ENCODE peak calls at places on chromosomes 2 and 18, in six cellular contexts. D is DND-41, O is heart left ventricle, K is WTC11, Y is left ventricle myocardium inferior, L is PC-9. P is an unnamed sample.

GRCh38 chr2:144520718-144521487 is 984 bp upstream of the ZEB2 start:
- DNase-seq in D (no peak), O (no peak), K (no peak), Y (no peak), L (no peak), P (no peak)

GRCh38 chr2:135212757-135213156 is 160.7 kb downstream of the RAB3GAP1 start:
- DNase-seq in D (no peak), O (no peak), K (no peak), Y (no peak), L (no peak), P (no peak)

GRCh38 chr2:159902722-159903121 is 104.7 kb upstream of the CD302 start:
- DNase-seq in D (no peak), O (no peak), K (no peak), Y (no peak), L (no peak), P (no peak)

GRCh38 chr2:54558976-54559410 is 102.9 kb downstream of the SPTBN1 start:
- DNase-seq in D (no peak), O (no peak), K (peak), Y (no peak), L (no peak), P (no peak)

GRCh38 chr2:226483745-226484619 is 315.6 kb downstream of the IRS1 start:
- DNase-seq in D (no peak), O (no peak), K (peak), Y (no peak), L (peak), P (no peak)

GRCh38 chr2:162156149-162156548 is 4.1 kb upstream of the GCG start:
- DNase-seq in D (no peak), O (no peak), K (no peak), Y (no peak), L (no peak), P (no peak)

GRCh38 chr2:26455801-26456700 is 21.9 kb downstream of the OTOF start:
- DNase-seq in D (no peak), O (peak), K (no peak), Y (no peak), L (no peak), P (no peak)

GRCh38 chr18:78528437-78529228 is 451.0 kb upstream of the SALL3 start:
- DNase-seq in D (no peak), O (no peak), K (no peak), Y (no peak), L (no peak), P (no peak)

GRCh38 chr2:6576312-6576711 is 289.4 kb downstream of the CMPK2 start:
- DNase-seq in D (no peak), O (no peak), K (no peak), Y (no peak), L (no peak), P (no peak)

GRCh38 chr18:26902296-26902695 is 36.8 kb upstream of the AQP4 start:
- DNase-seq in D (no peak), O (no peak), K (no peak), Y (no peak), L (no peak), P (no peak)

GRCh38 chr2:134238371-134238770 is 15.5 kb upstream of the MGAT5 start:
- DNase-seq in D (no peak), O (no peak), K (no peak), Y (no peak), L (no peak), P (no peak)

GRCh38 chr2:103361712-103362111 is 599.9 kb downstream of the TMEM182 start:
- DNase-seq in D (no peak), O (no peak), K (peak), Y (no peak), L (no peak), P (no peak)

GRCh38 chr18:24470022-24470618 is 9.7 kb downstream of the HRH4 start:
- DNase-seq in D (no peak), O (no peak), K (no peak), Y (no peak), L (no peak), P (no peak)

DNA sequence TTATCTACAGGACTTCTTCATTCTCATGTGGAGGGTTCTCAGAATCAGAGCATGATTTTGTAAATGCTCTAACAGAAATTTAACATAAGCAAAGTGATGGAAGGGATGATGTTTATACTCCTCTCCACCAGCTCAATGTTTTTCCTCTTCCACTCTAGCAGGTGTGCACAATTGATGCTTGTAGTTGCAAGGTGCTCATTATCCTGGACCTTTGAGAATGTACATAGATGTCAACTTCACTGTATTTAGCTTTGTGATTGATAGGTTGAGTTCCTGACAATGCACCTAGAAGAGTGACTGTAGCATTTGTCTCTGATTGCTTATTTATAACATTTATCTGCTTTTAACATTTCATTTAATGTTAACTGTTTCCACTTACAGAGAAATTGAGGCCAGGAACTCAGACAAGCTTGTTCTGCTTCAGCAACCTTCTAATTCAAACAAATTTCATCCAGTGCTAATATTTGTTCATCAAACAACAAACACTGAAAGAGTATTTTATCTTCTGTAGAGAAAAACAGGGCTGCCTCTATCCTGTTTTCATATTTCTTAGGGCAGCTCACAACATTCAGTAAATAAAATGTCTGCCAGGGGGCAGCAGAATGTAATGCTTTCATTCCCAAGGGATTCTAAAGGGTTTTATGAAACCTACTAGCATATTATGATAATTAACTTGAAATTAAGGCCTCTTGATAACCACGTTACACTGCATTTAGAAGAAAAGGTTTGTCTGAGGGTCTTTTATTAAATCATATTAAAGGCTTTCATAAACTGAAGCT is 127.9 kb upstream of the NOL4 start:
- DNase-seq in D (no peak), O (no peak), K (no peak), Y (no peak), L (no peak), P (no peak)
- TF ChIP-seq CTCF in D (no peak), O (peak), K (no peak), Y (peak), L (peak), P (peak)

DNA sequence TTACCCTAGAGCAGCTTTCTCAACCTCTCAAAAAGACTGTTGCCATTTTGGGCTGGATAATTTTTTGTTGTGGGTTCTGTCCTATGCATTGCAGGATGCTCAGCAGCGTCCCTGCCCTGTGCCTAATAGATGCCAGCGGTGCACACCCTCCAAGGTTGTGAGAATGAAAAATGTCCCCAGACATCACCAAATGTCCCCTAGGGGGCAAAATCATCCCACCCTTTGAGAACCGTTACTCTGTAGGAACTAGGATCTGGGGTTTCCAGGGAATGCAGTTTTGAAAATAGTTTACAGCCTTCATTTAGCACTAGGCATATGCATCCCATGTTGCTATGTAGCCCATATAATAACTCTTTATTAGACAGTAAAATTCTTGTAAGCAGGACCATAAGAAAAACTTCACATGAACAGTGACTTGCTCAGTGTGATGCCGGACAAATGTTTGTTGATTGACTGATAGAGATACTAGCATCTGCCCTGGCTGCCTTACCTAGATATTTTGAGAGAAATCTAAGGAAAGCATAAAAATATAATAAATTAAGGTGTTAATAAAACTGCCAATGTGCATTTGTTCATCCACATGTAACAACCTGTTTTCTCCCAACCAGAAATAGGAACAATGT is 79.2 kb upstream of the EPC2 start:
- DNase-seq in D (no peak), O (no peak), K (no peak), Y (no peak), L (no peak), P (peak)
- TF ChIP-seq CTCF in D (no peak), O (peak), K (no peak), Y (peak), L (peak), P (no peak)

DNA sequence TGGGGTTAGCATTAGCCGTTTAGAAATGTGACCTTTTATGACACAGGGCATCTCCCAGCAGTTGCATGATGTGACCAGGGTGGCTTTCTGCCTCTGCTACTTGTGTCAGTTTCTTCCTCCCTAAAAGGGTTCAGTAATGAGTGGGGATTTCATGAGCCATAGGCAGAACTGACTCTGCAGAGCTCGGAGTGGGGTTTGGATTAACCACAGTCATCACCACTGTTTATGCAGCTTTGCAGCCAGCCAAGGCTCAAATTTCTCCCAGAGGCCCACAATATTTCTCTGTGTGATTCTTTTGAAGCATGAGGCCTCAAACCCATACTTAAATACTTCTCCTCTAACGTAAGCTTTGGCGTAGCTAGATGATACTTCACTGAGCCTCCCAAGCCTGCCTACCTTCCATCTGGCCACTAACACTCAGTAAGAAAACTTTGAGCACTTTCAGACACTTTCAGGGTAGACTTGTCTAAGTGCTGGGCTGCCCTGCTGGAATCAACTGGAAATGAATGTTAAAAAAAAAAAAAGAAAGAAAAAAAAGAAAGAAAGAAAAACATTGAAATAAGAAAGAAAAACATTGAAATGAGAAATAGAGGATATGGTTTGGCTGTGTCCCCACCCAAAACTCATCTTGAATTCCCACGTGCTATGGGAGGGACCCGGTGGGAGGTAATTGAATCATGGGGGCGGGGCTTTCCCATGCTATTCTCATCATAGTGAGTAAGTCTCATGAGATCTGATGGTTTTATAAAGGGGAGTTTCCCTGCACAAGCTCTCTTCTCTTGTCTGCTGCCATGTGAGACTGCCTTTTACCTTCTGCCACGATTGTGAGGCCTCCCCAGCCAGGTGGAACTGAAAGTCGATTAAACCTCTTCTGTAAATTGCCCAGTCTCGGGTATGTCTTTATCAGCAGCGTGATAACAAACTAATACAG is 11.5 kb upstream of the LAPTM4A start:
- DNase-seq in D (no peak), O (no peak), K (no peak), Y (no peak), L (no peak), P (no peak)
- TF ChIP-seq CTCF in D (no peak), O (no peak), K (no peak), Y (no peak), L (no peak), P (no peak)

GRCh38 chr2:229974271-229974670 is 52.0 kb downstream of the FBXO36 start:
- DNase-seq in D (no peak), O (no peak), K (no peak), Y (no peak), L (no peak), P (no peak)
- TF ChIP-seq CTCF in D (no peak), O (peak), K (no peak), Y (peak), L (no peak), P (no peak)

DNA sequence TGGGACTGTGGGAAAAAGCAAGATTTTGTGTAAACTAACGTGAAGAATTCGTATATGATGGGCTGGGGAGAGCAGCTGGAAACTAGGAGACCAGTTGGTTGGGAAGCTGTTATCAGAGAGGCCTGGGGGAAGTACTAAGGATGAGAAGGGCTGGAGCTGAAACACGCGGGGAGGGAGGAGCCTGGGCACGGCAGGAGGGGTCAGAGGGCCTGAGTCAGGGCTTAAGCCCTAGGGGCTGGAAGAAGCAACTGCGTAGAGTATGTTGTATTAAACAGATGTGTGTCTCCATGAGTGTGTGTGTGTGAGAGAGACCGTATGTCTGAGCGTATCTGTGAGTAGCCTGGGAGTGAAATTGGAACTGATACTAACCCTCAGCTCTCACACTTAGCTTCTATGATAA is 8.4 kb downstream of the POMC start:
- DNase-seq in D (no peak), O (no peak), K (peak), Y (no peak), L (no peak), P (no peak)
- TF ChIP-seq CTCF in D (no peak), O (no peak), K (no peak), Y (no peak), L (no peak), P (no peak)

GRCh38 chr2:223993634-223994232 is 36.5 kb downstream of the MRPL44 start:
- DNase-seq in D (peak), O (no peak), K (peak), Y (peak), L (peak), P (peak)
- TF ChIP-seq CTCF in D (peak), O (peak), K (peak), Y (peak), L (peak), P (peak)

DNA sequence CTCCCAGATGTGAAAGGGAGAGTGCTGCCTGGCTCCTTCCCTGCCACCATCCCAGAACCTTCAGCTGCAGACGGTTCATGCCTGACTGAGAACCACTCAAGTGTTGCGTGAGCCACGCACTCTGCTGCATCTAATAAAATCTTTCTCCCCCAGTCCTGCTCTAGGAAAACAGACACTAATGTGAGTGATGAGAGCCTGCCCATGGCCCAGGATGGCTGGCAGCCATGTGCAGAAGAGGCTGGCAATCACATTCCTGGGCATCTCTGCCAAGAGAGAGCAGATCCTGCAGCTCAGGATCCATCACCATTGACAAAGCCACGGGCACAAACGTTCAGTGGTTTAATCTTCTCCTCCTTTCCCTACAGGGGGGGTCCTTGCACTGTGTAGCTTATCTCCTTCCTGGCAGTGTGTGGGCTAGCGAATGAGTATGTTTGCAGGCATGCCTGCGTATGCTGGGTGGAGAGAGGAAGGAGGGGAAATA is 477.5 kb downstream of the SLC4A3 start:
- DNase-seq in D (no peak), O (no peak), K (peak), Y (peak), L (no peak), P (peak)
- TF ChIP-seq CTCF in D (no peak), O (peak), K (no peak), Y (peak), L (no peak), P (no peak)

DNA sequence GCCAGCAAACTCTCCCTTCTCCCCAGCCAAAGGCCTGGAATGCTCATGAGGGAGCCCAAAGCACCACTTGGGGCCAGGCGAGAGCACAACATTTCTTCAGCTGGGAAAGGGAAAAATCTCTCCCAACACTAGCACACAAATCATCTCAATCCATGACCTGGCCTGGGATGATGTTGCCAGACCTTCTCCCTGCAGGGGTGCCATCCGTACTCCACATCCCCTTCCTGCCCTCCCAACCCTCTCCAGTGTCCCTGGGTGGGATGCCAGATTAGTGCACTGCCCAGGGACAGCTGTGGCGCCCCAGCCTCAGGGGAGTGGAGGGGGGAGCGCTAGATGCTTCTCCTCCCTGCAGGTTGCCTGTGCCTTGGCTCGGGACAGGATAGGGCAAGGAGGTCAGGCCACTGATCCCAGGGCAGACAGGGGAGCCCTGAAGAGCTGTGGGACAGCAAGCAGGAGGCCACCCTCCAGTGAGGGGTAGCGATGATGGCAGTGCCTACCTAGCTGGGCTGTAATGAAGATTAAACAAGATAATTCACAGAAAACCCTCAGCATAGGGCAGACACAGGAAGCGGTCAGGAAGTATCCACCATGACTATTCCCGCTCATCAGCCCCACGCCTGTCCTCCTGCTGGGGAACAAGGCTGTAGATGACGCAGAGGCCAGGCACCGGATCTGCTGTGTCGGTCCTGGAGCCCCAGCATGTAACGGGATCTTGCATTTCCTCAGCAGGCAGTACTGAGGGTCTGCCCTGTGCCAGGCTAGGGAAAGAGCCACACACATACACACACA is 31.1 kb downstream of the SERTAD2 start:
- DNase-seq in D (no peak), O (no peak), K (peak), Y (no peak), L (no peak), P (no peak)
- TF ChIP-seq CTCF in D (no peak), O (peak), K (no peak), Y (peak), L (no peak), P (no peak)

GRCh38 chr2:120949027-120949956 is 213.6 kb downstream of the GLI2 start:
- DNase-seq in D (peak), O (no peak), K (no peak), Y (no peak), L (no peak), P (peak)
- TF ChIP-seq CTCF in D (peak), O (peak), K (no peak), Y (peak), L (peak), P (peak)

DNA sequence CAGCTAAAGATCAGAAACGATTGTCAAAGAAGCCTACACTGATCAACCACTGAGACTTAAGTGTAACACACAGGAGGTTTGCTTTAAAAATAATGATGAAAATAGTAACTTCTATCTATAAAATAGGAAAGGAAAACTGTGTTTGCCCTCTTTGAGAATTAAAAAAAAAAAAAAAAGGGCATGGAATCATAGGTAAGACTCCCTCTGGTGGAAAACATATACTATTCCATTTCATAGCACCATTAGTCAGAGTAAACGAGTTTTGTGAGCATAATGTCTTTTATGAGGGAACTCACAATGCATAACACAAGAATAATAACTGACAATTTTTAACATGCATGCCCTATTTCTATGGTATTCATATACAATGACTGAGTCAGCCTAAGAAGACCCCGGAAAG is 36.3 kb downstream of the SLC35F5 start:
- DNase-seq in D (no peak), O (no peak), K (no peak), Y (no peak), L (peak), P (no peak)
- TF ChIP-seq CTCF in D (peak), O (peak), K (no peak), Y (peak), L (peak), P (peak)